ENCODE peak calls at places on chromosome 4, in six cellular contexts. I, A, B, Z, V and J are unnamed samples.

GRCh38 chr4:73831569-73831968 is 4.9 kb upstream of the CXCL6 start:
- DNase-seq in B (no peak), I (peak; percentile 59), V (no peak), Z (no peak), A (no peak), J (no peak)

GRCh38 chr4:41363384-41363981 is 106.8 kb downstream of the UCHL1 start:
- DNase-seq in V (no peak), B (no peak), A (peak; percentile 43), Z (no peak), I (peak; percentile 80), J (no peak)

GRCh38 chr4:38430841-38431240 is 233.2 kb upstream of the KLF3 start:
- DNase-seq in B (no peak), V (no peak), Z (peak; percentile 6), A (peak; percentile 18), I (no peak), J (no peak)

GRCh38 chr4:101276661-101277060 is 70.7 kb downstream of the PPP3CA start:
- DNase-seq in A (no peak), Z (no peak), B (no peak), V (no peak), I (no peak), J (no peak)

GRCh38 chr4:38021751-38022150 is 61.6 kb downstream of the PTTG2 start:
- DNase-seq in B (no peak), A (no peak), Z (no peak), V (no peak), I (no peak), J (no peak)

GRCh38 chr4:180962268-180962667 is 1280.9 kb upstream of the TENM3 start:
- DNase-seq in A (no peak), B (no peak), I (no peak), Z (no peak), V (no peak), J (no peak)

GRCh38 chr4:54152846-54153600 is 53.1 kb downstream of the GSX2 start:
- DNase-seq in I (peak; percentile 72), V (no peak), Z (peak; percentile 83), A (peak; percentile 81), B (no peak), J (no peak)

GRCh38 chr4:177484613-177485021 is 42.4 kb upstream of the AGA start:
- DNase-seq in B (no peak), A (peak; percentile 93), I (peak; percentile 91), V (no peak), Z (peak; percentile 95), J (no peak)

GRCh38 chr4:14787894-14788293 is 214.4 kb upstream of the CPEB2 start:
- DNase-seq in A (peak; percentile 50), B (peak; percentile 34), V (no peak), Z (peak; percentile 40), I (peak; percentile 30), J (peak; percentile 56)

GRCh38 chr4:156971623-156972369 is at the start of gene PDGFC:
- DNase-seq in B (no peak), I (peak; percentile 79), V (no peak), A (peak; percentile 52), Z (peak; percentile 54), J (peak; percentile 66)

GRCh38 chr4:117064297-117064696 is 21.1 kb downstream of the TRAM1L1 start:
- DNase-seq in A (no peak), V (no peak), B (no peak), I (peak; percentile 19), Z (peak; percentile 0), J (no peak)

GRCh38 chr4:98284640-98285046 is 23.5 kb downstream of the RAP1GDS1 start:
- DNase-seq in I (peak; percentile 26), B (no peak), V (no peak), A (peak; percentile 62), Z (peak; percentile 61), J (no peak)

GRCh38 chr4:47930971-47931804 is 16.8 kb upstream of the NFXL1 start:
- DNase-seq in A (peak; percentile 40), V (no peak), B (no peak), Z (peak; percentile 46), I (peak; percentile 55), J (no peak)

GRCh38 chr4:106423791-106424190 is 55.2 kb upstream of the GIMD1 start:
- DNase-seq in A (no peak), Z (no peak), I (no peak), V (no peak), B (no peak), J (no peak)

GRCh38 chr4:101191302-101192098 is 155.8 kb downstream of the PPP3CA start:
- DNase-seq in V (no peak), I (peak; percentile 73), B (no peak), Z (no peak), A (no peak), J (no peak)

GRCh38 chr4:129082302-129082701 is 11.0 kb downstream of the SCLT1 start:
- DNase-seq in Z (no peak), B (no peak), A (no peak), I (no peak), V (no peak), J (no peak)

GRCh38 chr4:15651682-15652081 is 3.5 kb downstream of the FBXL5 start:
- DNase-seq in B (no peak), A (no peak), V (no peak), Z (no peak), I (peak; percentile 9), J (no peak)

GRCh38 chr4:53015681-53016080 is 153.6 kb downstream of the RASL11B start:
- DNase-seq in A (peak; percentile 48), I (peak; percentile 70), V (no peak), Z (no peak), B (peak; percentile 42), J (no peak)

GRCh38 chr4:22508376-22508775 is 7.5 kb downstream of the ADGRA3 start:
- DNase-seq in V (no peak), B (no peak), I (no peak), Z (no peak), A (no peak), J (no peak)

GRCh38 chr4:165493359-165493758 is 114.6 kb downstream of the CPE start:
- DNase-seq in Z (peak; percentile 49), B (peak; percentile 38), A (peak; percentile 77), V (peak; percentile 7), I (peak; percentile 45), J (peak; percentile 65)

GRCh38 chr4:2469192-2469984 is 482 bp downstream of the RNF4 start:
- DNase-seq in V (peak; percentile 56), A (peak; percentile 65), I (peak; percentile 63), Z (peak; percentile 42), B (peak; percentile 86), J (peak; percentile 84)

GRCh38 chr4:77007358-77008230 is 58.0 kb downstream of the SEPTIN11 start:
- DNase-seq in I (peak; percentile 80), A (peak; percentile 54), V (no peak), B (no peak), Z (peak; percentile 64), J (peak; percentile 28)

GRCh38 chr4:137601924-137602323 is 69.6 kb upstream of the PCDH18 start:
- DNase-seq in B (no peak), V (no peak), I (peak; percentile 23), A (peak; percentile 73), Z (peak; percentile 2), J (no peak)